ENCODE peak calls at places on chromosomes 16 and 17, in eight cellular contexts. J is HCT116, G is HepG2, D is GM23338, Z is endothelial cell of umbilical vein, W is H1, K is GM12878, F is K562. B is an unnamed sample.
A peak's percentile ranks its signal among the peaks of the same experiment; 100 is the strongest.

GRCh38 chr17:55870044-55870443 is 119.2 kb downstream of the PCTP start:
- DNase-seq in J (no peak), G (no peak), D (peak; percentile 59), Z (no peak), W (peak; percentile 48), K (no peak), F (no peak), B (no peak)

GRCh38 chr17:74185786-74186185 is 17.7 kb upstream of the RPL38 start:
- DNase-seq in J (no peak), G (no peak), D (no peak), Z (no peak), W (no peak), K (no peak), F (no peak), B (no peak)

GRCh38 chr16:69412287-69412686 is 12.1 kb upstream of the CYB5B start:
- DNase-seq in J (no peak), G (no peak), D (no peak), Z (no peak), W (no peak), K (no peak), F (no peak), B (no peak)

GRCh38 chr17:51366866-51367265 is 106.5 kb downstream of the UTP18 start:
- DNase-seq in J (no peak), G (no peak), D (no peak), Z (no peak), W (no peak), K (no peak), F (no peak), B (no peak)

GRCh38 chr16:72042157-72042660 is 12.1 kb upstream of the HP start:
- DNase-seq in J (no peak), G (peak; percentile 65), D (no peak), Z (peak; percentile 57), W (no peak), K (no peak), F (no peak), B (no peak)

GRCh38 chr17:82658331-82658730 is 10.1 kb upstream of the WDR45B start:
- DNase-seq in J (no peak), G (no peak), D (no peak), Z (no peak), W (no peak), K (no peak), F (no peak), B (no peak)

GRCh38 chr17:48791128-48792032 is 25.6 kb downstream of the TTLL6 start:
- DNase-seq in J (peak; percentile 87), G (peak; percentile 80), D (peak; percentile 97), Z (peak; percentile 79), W (peak; percentile 85), K (peak; percentile 57), F (peak; percentile 75), B (peak; percentile 81)

GRCh38 chr16:17827313-17827712 is 356.6 kb upstream of the XYLT1 start:
- DNase-seq in J (no peak), G (no peak), D (no peak), Z (no peak), W (no peak), K (no peak), F (no peak), B (no peak)

GRCh38 chr17:34364741-34365140 is 1.7 kb upstream of the CCL1 start:
- DNase-seq in J (no peak), G (no peak), D (no peak), Z (no peak), W (no peak), K (no peak), F (no peak), B (no peak)

GRCh38 chr16:54585094-54585493 is 298.5 kb upstream of the IRX3 start:
- DNase-seq in J (no peak), G (no peak), D (peak; percentile 47), Z (no peak), W (no peak), K (no peak), F (no peak), B (no peak)

GRCh38 chr16:64695684-64696083 is 426.2 kb downstream of the CDH11 start:
- DNase-seq in J (no peak), G (no peak), D (no peak), Z (no peak), W (no peak), K (no peak), F (no peak), B (no peak)

GRCh38 chr16:27640277-27640600 is 90.3 kb downstream of the KATNIP start:
- DNase-seq in J (no peak), G (no peak), D (peak; percentile 44), Z (no peak), W (peak; percentile 56), K (no peak), F (no peak), B (no peak)

GRCh38 chr17:72737291-72737690 is 355.2 kb downstream of the SLC39A11 start:
- DNase-seq in J (no peak), G (peak; percentile 25), D (no peak), Z (no peak), W (no peak), K (no peak), F (no peak), B (no peak)

GRCh38 chr17:38418693-38419507 is 9.4 kb upstream of the ARHGAP23 start:
- DNase-seq in J (no peak), G (no peak), D (peak; percentile 62), Z (no peak), W (peak; percentile 73), K (no peak), F (peak; percentile 66), B (no peak)

GRCh38 chr17:49616546-49617205 is 41.0 kb downstream of the NXPH3 start:
- DNase-seq in J (no peak), G (no peak), D (no peak), Z (no peak), W (no peak), K (no peak), F (no peak), B (no peak)

GRCh38 chr17:4586043-4586442 is 1.7 kb downstream of the SMTNL2 start:
- DNase-seq in J (no peak), G (no peak), D (no peak), Z (no peak), W (no peak), K (no peak), F (no peak), B (no peak)

GRCh38 chr16:86575095-86575685 is 3.2 kb upstream of the FOXL1 start:
- DNase-seq in J (no peak), G (no peak), D (no peak), Z (no peak), W (no peak), K (no peak), F (no peak), B (no peak)
- TF ChIP-seq POLR2AphosphoS5 in J (no peak), G (no peak), D (no peak), Z (no peak), W (no peak), K (no peak), F (no peak), B (no peak)

GRCh38 chr16:4313563-4314531 is 2.0 kb upstream of the GLIS2 start:
- DNase-seq in J (peak; percentile 64), G (peak; percentile 92), D (peak; percentile 86), Z (no peak), W (peak; percentile 86), K (no peak), F (peak; percentile 76), B (no peak)
- H3K4me3 ChIP-seq in J (peak overlapping the region; percentile 28), G (peak overlapping the region; percentile 48), D (peak overlapping the region; percentile 73), Z (no peak overlapping the region), W (peak overlapping the region; percentile 82), K (no peak overlapping the region), F (no peak overlapping the region), B (no peak overlapping the region)

GRCh38 chr16:15572329-15573001 is 70.5 kb downstream of the MARF1 start:
- DNase-seq in J (no peak), G (peak; percentile 83), D (no peak), Z (no peak), W (no peak), K (no peak), F (no peak), B (no peak)
- TF ChIP-seq EZH2 in J (no peak), G (no peak), D (no peak), Z (no peak), W (no peak), K (no peak), F (no peak), B (no peak)

DNA sequence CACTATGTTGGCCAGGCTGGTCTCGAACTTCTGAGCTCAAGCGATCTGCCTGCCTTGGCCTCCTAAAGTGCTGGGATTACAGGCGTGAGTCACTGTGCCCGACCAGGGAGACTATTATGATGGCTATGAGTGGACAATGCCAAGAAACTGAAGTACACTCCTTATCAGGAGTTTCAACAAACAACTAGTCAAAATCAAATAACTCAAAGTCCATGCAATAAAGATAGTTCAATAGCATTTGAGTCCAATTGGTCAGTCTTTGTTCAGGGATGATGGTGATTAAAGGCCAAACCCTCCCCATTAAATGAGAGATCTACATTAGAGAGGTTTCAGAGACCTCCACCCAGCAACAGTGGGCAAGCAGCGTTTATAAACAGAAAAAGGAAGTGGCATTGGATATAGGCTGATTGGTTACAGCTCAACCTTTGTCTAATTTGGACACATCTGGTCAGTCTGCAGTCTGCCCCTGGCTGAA is 8.0 kb downstream of the CHST5 start:
- DNase-seq in J (no peak), G (peak; percentile 80), D (no peak), Z (no peak), W (no peak), K (no peak), F (no peak), B (no peak)
- TF ChIP-seq POLR2AphosphoS5 in J (no peak), G (no peak), D (no peak), Z (no peak), W (no peak), K (no peak), F (no peak), B (no peak)

DNA sequence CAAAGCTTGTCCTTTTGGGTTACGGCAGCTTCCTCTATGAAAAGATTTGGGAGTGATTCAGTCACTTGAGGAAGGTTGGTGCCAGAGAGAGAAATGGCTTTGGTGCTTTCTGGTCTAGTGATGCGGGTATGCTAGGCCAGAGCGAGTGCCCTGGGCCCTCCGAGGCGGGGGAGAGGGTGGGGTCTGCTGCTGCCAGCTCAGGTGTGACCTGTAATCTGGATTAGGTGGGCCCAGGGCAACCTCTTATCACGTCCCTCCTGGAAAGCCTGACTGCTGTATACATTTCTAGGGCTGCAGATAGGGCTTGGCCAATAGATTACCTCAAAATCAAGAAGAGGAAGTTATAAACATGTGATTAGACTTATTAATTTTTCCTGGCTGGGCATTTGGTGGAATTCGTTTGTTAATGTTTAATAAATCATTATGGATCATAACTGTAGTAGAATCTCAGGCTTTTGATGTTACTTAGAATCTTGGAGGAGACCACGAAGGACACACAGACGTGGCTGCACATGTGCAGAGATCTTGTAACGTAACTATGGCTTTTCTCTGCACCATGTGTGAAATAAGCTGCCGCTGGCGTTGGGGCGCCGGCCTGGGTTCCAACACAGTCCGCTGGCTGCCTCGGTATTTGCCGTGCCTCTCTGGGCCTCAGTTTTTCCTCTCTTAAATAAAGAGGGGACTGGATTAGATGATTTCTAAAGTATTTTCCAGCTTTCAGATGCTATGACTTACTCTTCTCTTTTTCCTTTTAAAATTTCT is 1.2 kb downstream of the IRF8 start:
- DNase-seq in J (no peak), G (no peak), D (no peak), Z (no peak), W (no peak), K (no peak), F (no peak), B (no peak)
- H3K4me3 ChIP-seq in J (no peak overlapping the region), G (no peak overlapping the region), D (no peak overlapping the region), Z (no peak overlapping the region), W (no peak overlapping the region), K (peak overlapping the region; percentile 99), F (no peak overlapping the region), B (no peak overlapping the region)

B was measured in SK-N-MC.